ENCODE peak calls at places on chromosomes 3 and 15, in four cellular contexts. A is natural killer cell, B is AG10803, I is Caco-2. H is an unnamed sample.

GRCh38 chr3:160331127-160331937 is 67.7 kb downstream of the IFT80 start:
- DNase-seq in B (peak; percentile 93), I (no peak), A (no peak), H (no peak)

GRCh38 chr15:46921906-46922305 is 795.4 kb upstream of the SEMA6D start:
- DNase-seq in A (no peak), B (no peak), I (no peak), H (no peak)

GRCh38 chr3:106560451-106560966 is 691.7 kb upstream of the CBLB start:
- DNase-seq in A (no peak), I (no peak), B (peak; percentile 95), H (no peak)

GRCh38 chr3:42590989-42591756 is 513 bp downstream of the SS18L2 start:
- DNase-seq in I (no peak), A (no peak), B (no peak), H (no peak)

GRCh38 chr3:152622813-152623167 is 212.1 kb upstream of the P2RY1 start:
- DNase-seq in B (no peak), I (no peak), A (no peak), H (no peak)

GRCh38 chr3:126936110-126936509 is 46.8 kb upstream of the PLXNA1 start:
- DNase-seq in A (no peak), B (no peak), I (no peak), H (no peak)

GRCh38 chr3:146125946-146126345 is 35.0 kb downstream of the PLOD2 start:
- DNase-seq in A (no peak), B (peak; percentile 94), I (no peak), H (no peak)

GRCh38 chr3:148202386-148202785 is 495.3 kb upstream of the AGTR1 start:
- DNase-seq in B (no peak), I (no peak), A (no peak), H (no peak)

GRCh38 chr3:45060165-45060897 is 34.2 kb downstream of the CLEC3B start:
- DNase-seq in I (no peak), A (no peak), B (no peak), H (no peak)

GRCh38 chr15:92097473-92098178 is 244.1 kb downstream of the SLCO3A1 start:
- DNase-seq in I (peak; percentile 45), B (peak; percentile 58), A (peak; percentile 28), H (no peak)

GRCh38 chr15:80861776-80862175 is 82.6 kb downstream of the CEMIP start:
- DNase-seq in I (no peak), A (no peak), B (no peak), H (no peak)

GRCh38 chr3:112738366-112738765 is 97.4 kb upstream of the CCDC80 start:
- DNase-seq in I (no peak), A (no peak), B (peak; percentile 42), H (no peak)

GRCh38 chr3:183261103-183261502 is 8.1 kb downstream of the B3GNT5 start:
- DNase-seq in I (no peak), A (no peak), B (no peak), H (no peak)

GRCh38 chr3:194257030-194257657 is 94.0 kb downstream of the CPN2 start:
- DNase-seq in B (no peak), A (no peak), I (no peak), H (no peak)

H was measured in type B pancreatic cell.